ENCODE peak calls at places on chromosomes 3 and 15, in four cellular contexts. One of them, this sample, is unnamed.

GRCh38 chr15:97995881-97996603 is 35.5 kb downstream of the ARRDC4 start:
- DNase-seq in H1: peak
- DNase-seq in K562: no peak
- DNase-seq in GM12878: no peak
- DNase-seq in this sample: no peak

GRCh38 chr3:160929595-160929994 is 173.6 kb downstream of the PPM1L start:
- DNase-seq in H1: no peak
- DNase-seq in K562: no peak
- DNase-seq in GM12878: no peak
- DNase-seq in this sample: no peak

GRCh38 chr3:10561162-10561561 is 55.8 kb upstream of the ATP2B2 start:
- DNase-seq in H1: peak
- DNase-seq in K562: no peak
- DNase-seq in GM12878: no peak
- DNase-seq in this sample: no peak

GRCh38 chr3:87196879-87197278 is 30.2 kb upstream of the CHMP2B start:
- DNase-seq in K562: no peak
- DNase-seq in GM12878: no peak
- DNase-seq in H1: no peak
- DNase-seq in this sample: no peak

GRCh38 chr3:151168269-151169094 is 34.5 kb downstream of the GPR171 start:
- DNase-seq in GM12878: no peak
- DNase-seq in H1: peak
- DNase-seq in K562: peak
- DNase-seq in this sample: peak

GRCh38 chr3:129123314-129124060 is 1.9 kb upstream of the RAB43 start:
- DNase-seq in GM12878: no peak
- DNase-seq in K562: no peak
- DNase-seq in H1: no peak
- DNase-seq in this sample: peak

GRCh38 chr3:173932624-173933023 is 535.1 kb downstream of the NLGN1 start:
- DNase-seq in GM12878: no peak
- DNase-seq in K562: no peak
- DNase-seq in H1: no peak
- DNase-seq in this sample: no peak

GRCh38 chr15:42804739-42805138 is 67.8 kb upstream of the CDAN1 start:
- DNase-seq in GM12878: no peak
- DNase-seq in H1: no peak
- DNase-seq in K562: no peak
- DNase-seq in this sample: no peak

GRCh38 chr15:56320316-56320715 is 44.9 kb upstream of the TEX9 start:
- DNase-seq in H1: no peak
- DNase-seq in GM12878: no peak
- DNase-seq in K562: peak
- DNase-seq in this sample: no peak

GRCh38 chr3:115071611-115072010 is 75.5 kb downstream of the ZBTB20 start:
- DNase-seq in GM12878: no peak
- DNase-seq in K562: no peak
- DNase-seq in H1: no peak
- DNase-seq in this sample: no peak

GRCh38 chr3:156605686-156606605 is 51.0 kb upstream of the SSR3 start:
- DNase-seq in H1: peak
- DNase-seq in GM12878: no peak
- DNase-seq in K562: peak
- DNase-seq in this sample: no peak

GRCh38 chr3:196323723-196324122 is 5.7 kb upstream of the DYNLT2B start:
- DNase-seq in H1: no peak
- DNase-seq in K562: no peak
- DNase-seq in GM12878: no peak
- DNase-seq in this sample: peak
- TF ChIP-seq BRCA1 in H1: no peak
- TF ChIP-seq BRCA1 in K562: no peak
- TF ChIP-seq BRCA1 in GM12878: no peak
- TF ChIP-seq BRCA1 in this sample: no peak

GRCh38 chr3:126912491-126913195 is 70.3 kb upstream of the PLXNA1 start:
- DNase-seq in GM12878: no peak
- DNase-seq in K562: no peak
- DNase-seq in H1: no peak
- DNase-seq in this sample: no peak
- TF ChIP-seq CHD2 in GM12878: no peak
- TF ChIP-seq CHD2 in K562: no peak
- TF ChIP-seq CHD2 in H1: no peak
- TF ChIP-seq CHD2 in this sample: no peak

GRCh38 chr3:138433892-138434275 is 532 bp upstream of the ESYT3 start:
- DNase-seq in GM12878: no peak
- DNase-seq in H1: no peak
- DNase-seq in K562: no peak
- DNase-seq in this sample: no peak

GRCh38 chr3:138435840-138436239 is 1.4 kb downstream of the ESYT3 start:
- DNase-seq in GM12878: no peak
- DNase-seq in H1: no peak
- DNase-seq in K562: no peak
- DNase-seq in this sample: no peak

GRCh38 chr3:138434276-138434874 is at the start of gene ESYT3:
- DNase-seq in K562: no peak
- DNase-seq in GM12878: no peak
- DNase-seq in H1: peak
- DNase-seq in this sample: peak

GRCh38 chr3:138437281-138437680 is 2.9 kb downstream of the ESYT3 start:
- DNase-seq in K562: no peak
- DNase-seq in GM12878: no peak
- DNase-seq in H1: no peak
- DNase-seq in this sample: no peak

GRCh38 chr3:138434875-138435772 is 708 bp downstream of the ESYT3 start:
- DNase-seq in H1: peak
- DNase-seq in K562: no peak
- DNase-seq in GM12878: no peak
- DNase-seq in this sample: no peak
- TF ChIP-seq BRCA1 in H1: no peak
- TF ChIP-seq BRCA1 in K562: no peak
- TF ChIP-seq BRCA1 in GM12878: no peak
- TF ChIP-seq BRCA1 in this sample: no peak

DNA sequence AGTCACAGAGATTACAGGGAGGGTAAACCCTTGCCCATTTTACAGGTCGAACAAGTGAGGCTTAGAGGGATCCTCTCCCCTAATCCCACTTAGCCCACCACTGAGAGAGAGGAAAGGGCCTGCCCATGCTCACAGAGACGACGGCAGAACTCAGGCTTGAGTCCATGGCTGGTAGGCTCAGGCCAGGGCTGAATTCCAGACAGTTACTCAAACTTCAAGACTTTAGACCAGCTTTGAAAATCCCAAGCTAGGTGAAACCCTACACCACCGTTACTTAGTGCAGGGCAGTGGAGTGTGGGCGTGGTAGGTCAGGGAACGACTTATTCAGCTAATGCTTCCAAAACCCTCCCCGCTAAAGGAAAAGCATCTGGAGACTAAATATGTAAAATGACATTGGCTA is 16.4 kb downstream of the GRIP2 start:
- DNase-seq in H1: no peak
- DNase-seq in K562: no peak
- DNase-seq in GM12878: no peak
- DNase-seq in this sample: no peak
- TF ChIP-seq CHD2 in H1: no peak
- TF ChIP-seq CHD2 in K562: no peak
- TF ChIP-seq CHD2 in GM12878: no peak
- TF ChIP-seq CHD2 in this sample: no peak

GRCh38 chr15:32683906-32684584 is 33.8 kb upstream of the GREM1 start:
- DNase-seq in K562: no peak
- DNase-seq in H1: no peak
- DNase-seq in GM12878: no peak
- DNase-seq in this sample: no peak

GRCh38 chr15:32687556-32687955 is 30.2 kb upstream of the GREM1 start:
- DNase-seq in K562: no peak
- DNase-seq in H1: no peak
- DNase-seq in GM12878: no peak
- DNase-seq in this sample: no peak

GRCh38 chr15:32682569-32682968 is 35.2 kb upstream of the GREM1 start:
- DNase-seq in GM12878: no peak
- DNase-seq in K562: no peak
- DNase-seq in H1: no peak
- DNase-seq in this sample: no peak

GRCh38 chr15:32685576-32685975 is 32.2 kb upstream of the GREM1 start:
- DNase-seq in GM12878: no peak
- DNase-seq in K562: no peak
- DNase-seq in H1: no peak
- DNase-seq in this sample: no peak

DNA sequence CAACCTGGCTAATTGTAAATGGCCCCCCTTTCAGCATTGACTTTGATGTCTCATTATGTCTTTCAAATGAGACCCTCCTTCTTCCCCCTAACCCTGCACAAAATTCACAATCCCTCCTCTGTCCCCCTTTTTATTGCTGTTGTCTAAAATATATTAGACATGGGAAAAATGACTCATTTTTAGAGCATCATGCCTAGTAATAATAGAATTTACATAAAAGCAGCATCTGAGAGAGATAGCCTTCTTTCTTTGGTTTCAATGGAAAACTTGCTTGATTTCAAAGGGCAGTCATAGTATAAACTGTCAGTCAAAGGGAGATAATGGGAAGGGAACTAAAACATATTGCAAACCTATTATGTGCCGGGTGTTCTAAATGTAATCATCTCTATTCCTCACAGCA is 34.6 kb upstream of the GREM1 start:
- DNase-seq in GM12878: no peak
- DNase-seq in K562: no peak
- DNase-seq in H1: no peak
- DNase-seq in this sample: no peak
- TF ChIP-seq BRCA1 in GM12878: no peak
- TF ChIP-seq BRCA1 in K562: no peak
- TF ChIP-seq BRCA1 in H1: no peak
- TF ChIP-seq BRCA1 in this sample: no peak